ENCODE peak calls at places on chromosomes 5 and 9, in six cellular contexts. S is progenitor cell of endocrine pancreas, F is psoas muscle, I is foreskin fibroblast, Z is keratinocyte, Y is MCF 10A. C is an unnamed sample.

GRCh38 chr5:116388564-116389258 is 185.9 kb downstream of the SEMA6A start:
- DNase-seq in I (no peak), Z (no peak), Y (no peak), S (no peak), F (no peak), C (no peak)

GRCh38 chr9:33139421-33140228 is 27.5 kb downstream of the B4GALT1 start:
- DNase-seq in F (peak), Y (peak), S (no peak), I (peak), Z (no peak), C (no peak)

GRCh38 chr5:72222521-72222920 is 97.5 kb downstream of the MRPS27 start:
- DNase-seq in Y (no peak), F (no peak), I (no peak), Z (no peak), S (no peak), C (no peak)

GRCh38 chr5:78808380-78808779 is 159.8 kb upstream of the LHFPL2 start:
- DNase-seq in I (peak), Z (no peak), F (no peak), Y (no peak), S (no peak), C (no peak)

GRCh38 chr5:133969654-133970324 is 1.4 kb upstream of the C5orf15 start:
- DNase-seq in Z (no peak), Y (no peak), F (no peak), S (no peak), I (peak), C (peak)

GRCh38 chr5:132754947-132755346 is 7.7 kb downstream of the CCNI2 start:
- DNase-seq in Z (no peak), F (no peak), I (no peak), Y (peak), S (no peak), C (no peak)

GRCh38 chr5:38046093-38046492 is 206.3 kb upstream of the GDNF start:
- DNase-seq in Z (no peak), I (no peak), F (no peak), Y (no peak), S (no peak), C (no peak)

GRCh38 chr5:95959964-95960801 is 1.5 kb downstream of the ELL2 start:
- DNase-seq in I (no peak), S (no peak), F (no peak), Z (no peak), Y (peak), C (no peak)

GRCh38 chr9:80435591-80435990 is 863.8 kb downstream of the TLE4 start:
- DNase-seq in Y (no peak), I (no peak), Z (no peak), S (no peak), F (no peak), C (no peak)

GRCh38 chr9:28289732-28290131 is 716.5 kb upstream of the C9orf72 start:
- DNase-seq in Z (no peak), Y (no peak), S (no peak), I (no peak), F (no peak), C (no peak)

GRCh38 chr9:107158321-107158720 is 124.8 kb upstream of the RAD23B start:
- DNase-seq in Y (peak), F (no peak), Z (no peak), I (no peak), S (no peak), C (no peak)

GRCh38 chr9:88589656-88590055 is 54.7 kb downstream of the NXNL2 start:
- DNase-seq in F (no peak), S (no peak), Z (no peak), I (no peak), Y (no peak), C (no peak)

GRCh38 chr9:83680233-83680632 is 27.5 kb downstream of the UBQLN1 start:
- DNase-seq in Y (no peak), I (no peak), Z (no peak), F (no peak), S (no peak), C (no peak)

GRCh38 chr9:15277400-15278137 is 29.4 kb downstream of the TTC39B start:
- DNase-seq in S (no peak), Z (no peak), Y (peak), I (no peak), F (no peak), C (no peak)

GRCh38 chr9:18768951-18769622 is 263.9 kb downstream of the SAXO1 start:
- DNase-seq in Z (no peak), I (no peak), S (no peak), F (no peak), Y (no peak), C (peak)

GRCh38 chr5:36403601-36404311 is 102.1 kb upstream of the RANBP3L start:
- DNase-seq in I (peak), Y (peak), F (peak), S (no peak), Z (no peak), C (no peak)

GRCh38 chr9:127130661-127131538 is 8.5 kb upstream of the ANGPTL2 start:
- DNase-seq in S (no peak), F (peak), Z (peak), I (peak), Y (peak), C (no peak)

GRCh38 chr9:85117831-85118230 is 448.3 kb downstream of the NTRK2 start:
- DNase-seq in Y (peak), Z (no peak), S (no peak), F (no peak), I (no peak), C (no peak)

GRCh38 chr5:138663561-138663960 is 88.4 kb upstream of the HSPA9 start:
- DNase-seq in Z (no peak), I (no peak), Y (no peak), F (no peak), S (no peak), C (no peak)

GRCh38 chr9:94056442-94056974 is 27.8 kb upstream of the PTPDC1 start:
- DNase-seq in F (no peak), I (peak), Y (peak), S (no peak), Z (no peak), C (no peak)

GRCh38 chr9:13033959-13034695 is 245.4 kb downstream of the MPDZ start:
- DNase-seq in S (peak), Z (no peak), F (peak), I (peak), Y (peak), C (peak)

GRCh38 chr9:78865757-78866156 is 568.8 kb downstream of the PSAT1 start:
- DNase-seq in Y (no peak), Z (no peak), S (no peak), F (no peak), I (no peak), C (no peak)

GRCh38 chr5:10649518-10650410 is 85.9 kb downstream of the ANKRD33B start:
- DNase-seq in Y (no peak), S (no peak), F (no peak), I (no peak), Z (no peak), C (no peak)

GRCh38 chr5:150394103-150394502 is 18.6 kb downstream of the CD74 start:
- DNase-seq in I (no peak), Z (no peak), Y (no peak), F (no peak), S (no peak), C (peak)

GRCh38 chr9:109411069-109411761 is 86.9 kb downstream of the PTPN3 start:
- DNase-seq in I (no peak), S (no peak), F (no peak), Y (no peak), Z (no peak), C (peak)

GRCh38 chr5:178370102-178370501 is 137.5 kb upstream of the PHYKPL start:
- DNase-seq in Z (no peak), S (no peak), Y (no peak), F (no peak), I (no peak), C (no peak)

GRCh38 chr9:130117376-130117775 is 54.8 kb upstream of the NCS1 start:
- DNase-seq in S (no peak), F (no peak), I (no peak), Y (no peak), Z (no peak), C (no peak)

GRCh38 chr9:20200900-20201495 is 412.2 kb upstream of the SLC24A2 start:
- DNase-seq in F (no peak), Z (no peak), I (no peak), Y (no peak), S (no peak), C (no peak)

GRCh38 chr5:21613971-21614488 is 1239.1 kb downstream of the CDH12 start:
- DNase-seq in I (no peak), F (no peak), Z (no peak), S (no peak), Y (no peak), C (no peak)

GRCh38 chr9:14373726-14374125 is 59.8 kb upstream of the NFIB start:
- DNase-seq in F (no peak), Y (no peak), Z (no peak), S (no peak), I (no peak), C (no peak)

GRCh38 chr5:5025774-5026406 is 114.2 kb upstream of the ADAMTS16 start:
- DNase-seq in Y (peak), F (no peak), Z (no peak), S (no peak), I (no peak), C (no peak)

GRCh38 chr5:160291467-160291866 is 20.9 kb downstream of the CCNJL start:
- DNase-seq in S (no peak), I (no peak), Z (peak), F (no peak), Y (peak), C (no peak)

GRCh38 chr9:27377147-27377807 is 80.3 kb upstream of the EQTN start:
- DNase-seq in F (no peak), I (no peak), Z (no peak), Y (peak), S (no peak), C (no peak)

GRCh38 chr9:34253460-34253837 is 74.6 kb downstream of the UBAP1 start:
- DNase-seq in F (no peak), Y (peak), I (peak), S (no peak), Z (no peak), C (no peak)

GRCh38 chr5:19866088-19866446 is 121.9 kb downstream of the CDH18 start:
- DNase-seq in I (no peak), Y (peak), Z (no peak), S (no peak), F (no peak), C (no peak)

GRCh38 chr5:157571357-157571827 is 4.2 kb downstream of the ADAM19 start:
- DNase-seq in I (no peak), Z (no peak), F (no peak), Y (no peak), S (no peak), C (peak)

GRCh38 chr5:35333366-35333765 is 103.1 kb upstream of the PRLR start:
- DNase-seq in F (no peak), Z (no peak), I (no peak), Y (no peak), S (no peak), C (no peak)

GRCh38 chr5:145908206-145908945 is 28.0 kb upstream of the SH3RF2 start:
- DNase-seq in F (no peak), Y (peak), S (no peak), I (no peak), Z (no peak), C (no peak)
- TF ChIP-seq CTCF in F (no peak), Y (peak), S (peak), I (peak), Z (peak), C (no peak)

GRCh38 chr5:111857633-111858032 is 100.6 kb upstream of the NREP start:
- DNase-seq in Y (no peak), Z (no peak), S (no peak), I (no peak), F (no peak), C (no peak)
- TF ChIP-seq CTCF in Y (no peak), Z (no peak), S (no peak), I (no peak), F (no peak), C (no peak)

GRCh38 chr9:31023793-31024192 is 1360.7 kb upstream of the ACO1 start:
- DNase-seq in S (no peak), I (no peak), F (no peak), Y (no peak), Z (no peak), C (no peak)
- TF ChIP-seq CTCF in S (no peak), I (no peak), F (no peak), Y (no peak), Z (no peak), C (no peak)

GRCh38 chr9:124457887-124458431 is 7.7 kb downstream of the ADGRD2 start:
- DNase-seq in Z (no peak), Y (no peak), S (no peak), I (no peak), F (no peak), C (no peak)
- TF ChIP-seq CTCF in Z (no peak), Y (no peak), S (no peak), I (no peak), F (no peak), C (no peak)

DNA sequence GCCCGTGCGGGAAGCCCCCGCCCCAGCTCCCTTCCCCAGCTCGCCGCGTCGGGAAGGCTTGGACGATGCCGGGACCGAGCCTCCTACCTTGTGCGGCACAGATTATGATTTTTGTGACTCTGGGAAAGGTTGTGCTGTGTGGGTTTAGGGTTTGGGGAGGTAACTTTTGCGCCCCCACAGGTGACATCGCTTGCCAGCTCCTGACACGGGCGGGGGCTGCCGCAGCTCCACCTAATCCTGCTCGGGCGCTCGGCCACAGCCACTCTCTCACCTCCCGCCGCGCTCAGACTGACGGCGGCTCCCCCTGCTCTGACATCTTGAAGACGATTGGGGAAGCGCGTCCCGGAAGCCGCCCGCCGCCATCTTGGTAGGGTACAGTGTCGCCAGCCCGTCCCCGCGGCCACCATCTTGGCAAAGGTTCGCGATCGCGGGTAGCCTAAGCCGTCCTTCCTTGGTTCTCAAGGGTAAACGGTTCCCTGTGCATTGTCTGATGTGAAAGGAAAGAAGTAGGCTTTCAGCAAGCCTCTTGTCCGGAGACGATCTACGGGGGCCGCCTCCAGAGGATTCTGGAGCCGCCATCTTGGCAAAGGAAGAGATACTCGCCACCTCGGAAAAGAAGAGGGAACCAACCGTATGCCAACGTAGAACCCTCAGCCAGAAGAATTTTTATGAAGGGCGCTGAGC is 1.7 kb upstream of the NR3C1 start:
- DNase-seq in S (peak), Z (no peak), F (peak), I (peak), Y (peak), C (peak)
- TF ChIP-seq CTCF in S (peak), Z (no peak), F (no peak), I (no peak), Y (no peak), C (peak)

C was measured in GM10248.